ENCODE peak calls at places on chromosomes 6 and 20, in nine cellular contexts. Y, T, K, C, M, L, Q, V and S are unnamed samples.

GRCh38 chr6:73803562-73804221 is 107.7 kb downstream of the CD109 start:
- DNase-seq in Y (no peak), L (no peak), K (peak; percentile 51), C (peak; percentile 4), M (no peak), T (peak; percentile 98), V (peak; percentile 90), Q (peak; percentile 19), S (peak; percentile 93)

GRCh38 chr20:48231253-48231652 is 446.0 kb upstream of the SULF2 start:
- DNase-seq in Q (no peak), T (no peak), L (no peak), M (no peak), Y (no peak), V (no peak), K (no peak), C (no peak), S (no peak)

GRCh38 chr6:130862370-130862769 is 35.2 kb downstream of the SMLR1 start:
- DNase-seq in L (no peak), M (no peak), K (no peak), Y (no peak), C (no peak), Q (no peak), T (no peak), V (no peak), S (no peak)

GRCh38 chr6:29892696-29893095 is 49.6 kb upstream of the HLA-A start:
- DNase-seq in C (no peak), T (no peak), Q (no peak), M (no peak), L (no peak), K (no peak), Y (no peak), V (no peak), S (no peak)

GRCh38 chr6:158796353-158796752 is 22.8 kb downstream of the EZR start:
- DNase-seq in M (no peak), T (no peak), K (no peak), V (no peak), L (no peak), C (no peak), Y (no peak), Q (no peak), S (no peak)

GRCh38 chr6:150557043-150557599 is 42.6 kb upstream of the PLEKHG1 start:
- DNase-seq in K (no peak), Q (no peak), C (no peak), M (no peak), Y (no peak), V (no peak), T (no peak), L (no peak), S (no peak)

GRCh38 chr6:86856937-86857563 is 80.3 kb upstream of the HTR1E start:
- DNase-seq in K (peak; percentile 53), C (peak; percentile 58), L (no peak), Y (no peak), M (no peak), T (peak; percentile 3), Q (peak; percentile 4), V (peak; percentile 28), S (peak; percentile 40)

GRCh38 chr20:50913976-50914375 is 17.3 kb downstream of the ADNP start:
- DNase-seq in K (no peak), Y (no peak), L (no peak), T (peak; percentile 83), C (no peak), M (no peak), Q (no peak), V (peak; percentile 62), S (peak; percentile 79)

GRCh38 chr20:50004175-50004574 is 21.4 kb downstream of the SNAI1 start:
- DNase-seq in T (no peak), K (no peak), Q (no peak), Y (no peak), L (no peak), V (peak; percentile 58), C (no peak), M (no peak), S (peak; percentile 69)

GRCh38 chr6:16236009-16236501 is 2.3 kb upstream of the GMPR start:
- DNase-seq in M (no peak), T (no peak), V (peak; percentile 39), Y (no peak), C (no peak), K (no peak), Q (no peak), L (no peak), S (no peak)

GRCh38 chr6:163793584-163793983 is 379.1 kb downstream of the QKI start:
- DNase-seq in M (no peak), K (no peak), T (peak; percentile 92), V (peak; percentile 6), Y (no peak), C (no peak), Q (no peak), L (no peak), S (peak; percentile 6)

GRCh38 chr6:30844118-30844535 is 40.2 kb upstream of the DDR1 start:
- DNase-seq in C (no peak), M (no peak), Q (no peak), V (peak; percentile 81), Y (no peak), L (no peak), T (peak; percentile 74), K (peak; percentile 84), S (peak; percentile 73)

GRCh38 chr20:39069976-39070375 is 107.8 kb downstream of the DHX35 start:
- DNase-seq in Q (no peak), L (no peak), Y (no peak), T (no peak), V (no peak), C (no peak), K (no peak), M (no peak), S (no peak)

DNA sequence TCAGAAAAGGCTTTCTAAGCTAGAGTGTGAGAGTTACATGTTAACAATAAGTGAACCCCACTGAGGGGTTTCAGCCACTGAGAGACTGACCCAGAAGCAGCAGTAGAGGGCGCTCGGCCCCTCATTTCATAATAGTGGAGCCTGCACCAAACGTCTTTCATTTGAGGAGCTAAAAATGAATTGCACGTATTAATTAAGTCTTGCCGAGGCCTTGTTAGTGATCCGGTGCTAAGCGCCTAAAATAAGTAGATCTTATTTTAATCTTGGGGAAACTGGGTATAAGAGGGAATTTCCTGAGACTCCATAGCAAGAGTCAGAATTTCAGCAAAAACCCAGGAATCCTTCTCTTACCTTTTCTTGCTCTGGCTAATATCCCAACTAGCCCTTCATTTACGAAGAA is 209.7 kb downstream of the FARS2 start:
- DNase-seq in M (no peak), L (no peak), K (peak; percentile 78), C (peak; percentile 67), T (no peak), V (peak; percentile 74), Y (no peak), Q (peak; percentile 66), S (peak; percentile 70)
- H3K4me3 ChIP-seq in M (no peak overlapping the region), L (no peak overlapping the region), K (no peak overlapping the region), C (no peak overlapping the region), T (no peak overlapping the region), V (no peak overlapping the region), Y (no peak overlapping the region), Q (no peak overlapping the region), S (no peak overlapping the region)

GRCh38 chr20:17438436-17439039 is 92.6 kb downstream of the BFSP1 start:
- DNase-seq in V (no peak), C (no peak), T (no peak), Q (no peak), M (no peak), Y (no peak), K (no peak), L (no peak), S (no peak)
- TF ChIP-seq CTCF in V (no peak), C (no peak), T (no peak), Q (no peak), M (no peak), Y (no peak), K (no peak), L (no peak), S (no peak)

DNA sequence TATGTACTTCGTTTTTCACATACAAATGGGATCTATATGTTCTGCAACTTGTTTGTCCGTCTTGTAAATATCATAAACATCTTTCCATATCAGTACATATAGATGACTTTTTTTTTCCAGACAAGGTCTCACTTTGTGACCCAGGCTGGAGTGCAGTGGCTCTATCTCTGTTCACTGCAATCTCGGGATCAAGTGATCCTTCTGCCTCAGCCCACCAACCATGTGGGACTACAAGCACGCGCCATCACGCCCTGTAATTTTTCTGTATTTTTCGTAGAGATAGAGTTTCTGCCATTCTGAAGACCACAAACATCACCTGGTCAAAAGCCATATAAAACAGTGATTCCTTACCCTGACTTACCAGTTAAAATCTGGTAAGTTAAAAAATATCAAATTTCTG is 37.7 kb upstream of the SYNCRIP start:
- DNase-seq in K (no peak), Q (no peak), C (peak; percentile 18), V (no peak), M (no peak), Y (no peak), L (no peak), T (no peak), S (no peak)
- H3K4me3 ChIP-seq in K (no peak overlapping the region), Q (peak overlapping the region; percentile 81), C (peak overlapping the region; percentile 97), V (no peak overlapping the region), M (no peak overlapping the region), Y (no peak overlapping the region), L (no peak overlapping the region), T (peak overlapping the region; percentile 71), S (peak overlapping the region; percentile 70)

GRCh38 chr6:63066053-63066704 is 145.1 kb upstream of the FKBP1C start:
- DNase-seq in K (peak; percentile 5), C (peak; percentile 19), M (no peak), V (no peak), T (no peak), Y (no peak), L (no peak), Q (no peak), S (no peak)
- TF ChIP-seq CTCF in K (no peak), C (peak; percentile 62), M (no peak), V (no peak), T (no peak), Y (no peak), L (no peak), Q (peak; percentile 48), S (no peak)

GRCh38 chr6:41372526-41373366 is 37.3 kb downstream of the NCR2 start:
- DNase-seq in K (peak; percentile 38), Q (peak; percentile 47), T (no peak), Y (no peak), V (no peak), C (no peak), L (no peak), M (no peak), S (no peak)
- H3K4me3 ChIP-seq in K (peak overlapping the region; percentile 19), Q (peak overlapping the region; percentile 26), T (no peak overlapping the region), Y (peak overlapping the region; percentile 70), V (no peak overlapping the region), C (no peak overlapping the region), L (peak overlapping the region; percentile 28), M (peak overlapping the region; percentile 13), S (no peak overlapping the region)